ENCODE peak calls at places on chromosome 12, in nine cellular contexts. J is EH; C is NCI-H510A treated with DMSO at 0.1 percent for 48 hours; L is BE2C; Y is stimulated activated CD4-positive, alpha-beta T cell treated with anti-CD3 and anti-CD28 coated beads, Interleukin-2, amount 100 ng/mL, for 48 hours; K is cardiac muscle cell; B is PC-9; V is HT1080; R is M059J. Z is an unnamed sample.

GRCh38 chr12:132986001-132986884 is at the start of gene ZNF26:
- DNase-seq in L (peak; percentile 93), Y (peak; percentile 77), V (peak; percentile 94), J (peak; percentile 92), C (peak; percentile 93), R (peak; percentile 92), B (peak; percentile 81), K (peak; percentile 95), Z (peak; percentile 78)

GRCh38 chr12:6916426-6917200 is 2.2 kb downstream of the ENO2 start:
- DNase-seq in C (no peak), J (no peak), V (no peak), L (no peak), Y (no peak), B (no peak), R (no peak), K (no peak), Z (no peak)

GRCh38 chr12:122656298-122656697 is 46.9 kb downstream of the HCAR2 start:
- DNase-seq in K (no peak), V (no peak), J (no peak), B (no peak), L (no peak), R (no peak), Y (no peak), C (no peak), Z (no peak)

GRCh38 chr12:86600664-86601231 is 344.6 kb upstream of the MGAT4C start:
- DNase-seq in K (no peak), J (no peak), L (no peak), B (no peak), Y (no peak), R (no peak), V (no peak), C (no peak), Z (no peak)

GRCh38 chr12:58871557-58871956 is 48.7 kb downstream of the LRIG3 start:
- DNase-seq in J (peak; percentile 55), R (no peak), V (no peak), L (no peak), C (no peak), B (no peak), Y (no peak), K (no peak), Z (no peak)

GRCh38 chr12:126247936-126248335 is 1182.7 kb downstream of the AACS start:
- DNase-seq in B (no peak), R (no peak), J (no peak), K (no peak), Y (no peak), L (no peak), C (no peak), V (no peak), Z (no peak)

GRCh38 chr12:646303-647038 is 16.8 kb downstream of the NINJ2 start:
- DNase-seq in Y (no peak), V (no peak), B (no peak), K (no peak), J (no peak), R (no peak), C (no peak), L (no peak), Z (no peak)

GRCh38 chr12:113580437-113580836 is 108.8 kb upstream of the LHX5 start:
- DNase-seq in B (no peak), L (no peak), K (no peak), R (no peak), C (no peak), J (no peak), Y (no peak), V (no peak), Z (no peak)

GRCh38 chr12:18749381-18749957 is 11.6 kb downstream of the CAPZA3 start:
- DNase-seq in L (no peak), R (peak; percentile 6), V (no peak), C (no peak), B (no peak), J (peak; percentile 69), K (no peak), Y (no peak), Z (no peak)

GRCh38 chr12:122895757-122896636 is at the start of gene VPS37B:
- DNase-seq in Y (peak; percentile 81), J (peak; percentile 81), L (peak; percentile 85), B (peak; percentile 63), K (peak; percentile 77), C (peak; percentile 79), R (peak; percentile 76), V (peak; percentile 78), Z (peak; percentile 80)

GRCh38 chr12:1915082-1915968 is 3.1 kb downstream of the CACNA2D4 start:
- DNase-seq in B (no peak), K (no peak), V (no peak), J (no peak), L (no peak), R (no peak), Y (no peak), C (no peak), Z (no peak)

GRCh38 chr12:53974084-53975018 is at the start of gene HOTAIR:
- DNase-seq in R (peak; percentile 73), Y (no peak), B (no peak), L (peak; percentile 58), J (peak; percentile 75), K (no peak), C (no peak), V (no peak), Z (no peak)

GRCh38 chr12:2679816-2680675 is 114.7 kb upstream of the FKBP4 start:
- DNase-seq in B (no peak), C (no peak), J (no peak), L (no peak), K (no peak), Y (no peak), V (no peak), R (no peak), Z (no peak)

GRCh38 chr12:71664411-71665108 is 459 bp downstream of the THAP2 start:
- DNase-seq in V (no peak), K (no peak), B (no peak), J (peak; percentile 25), R (no peak), C (no peak), Y (no peak), L (no peak), Z (no peak)

GRCh38 chr12:117664169-117664568 is 302.7 kb upstream of the NOS1 start:
- DNase-seq in J (no peak), B (no peak), C (no peak), Y (no peak), L (no peak), R (no peak), V (no peak), K (no peak), Z (no peak)

GRCh38 chr12:75526655-75527511 is 15.5 kb upstream of the KRR1 start:
- DNase-seq in V (peak; percentile 76), C (peak; percentile 85), L (peak; percentile 23), B (peak; percentile 40), Y (peak; percentile 2), R (peak; percentile 48), K (peak; percentile 81), J (peak; percentile 68), Z (no peak)

GRCh38 chr12:47789141-47789540 is 16.1 kb downstream of the SLC48A1 start:
- DNase-seq in R (no peak), J (no peak), K (no peak), Y (no peak), V (no peak), B (no peak), L (no peak), C (no peak), Z (no peak)

GRCh38 chr12:30822385-30823139 is 67.8 kb upstream of the CAPRIN2 start:
- DNase-seq in J (peak; percentile 31), B (no peak), L (peak; percentile 24), K (peak; percentile 71), R (peak; percentile 49), V (peak; percentile 19), C (no peak), Y (no peak), Z (no peak)

GRCh38 chr12:101455685-101456084 is 19.5 kb upstream of the SPIC start:
- DNase-seq in Y (no peak), B (no peak), V (peak; percentile 28), K (no peak), J (no peak), R (no peak), C (no peak), L (no peak), Z (no peak)

GRCh38 chr12:122422769-122423257 is 344 bp upstream of the CLIP1 start:
- DNase-seq in K (no peak), C (no peak), Y (peak; percentile 39), B (peak; percentile 69), J (peak; percentile 68), R (peak; percentile 77), L (no peak), V (peak; percentile 62), Z (no peak)

GRCh38 chr12:3913278-3913677 is 40.1 kb upstream of the PARP11 start:
- DNase-seq in L (no peak), Y (no peak), J (no peak), B (no peak), C (no peak), V (no peak), R (no peak), K (no peak), Z (no peak)

GRCh38 chr12:54292931-54293241 is 7.9 kb downstream of the NFE2 start:
- DNase-seq in V (no peak), C (no peak), J (no peak), R (no peak), L (no peak), B (no peak), K (no peak), Y (no peak), Z (no peak)

GRCh38 chr12:56932146-56932545 is 2.1 kb downstream of the SDR9C7 start:
- DNase-seq in B (no peak), R (no peak), Y (no peak), C (no peak), K (no peak), L (no peak), V (no peak), J (no peak), Z (no peak)

GRCh38 chr12:56267443-56268071 is 815 bp downstream of the COQ10A start:
- DNase-seq in J (no peak), Y (no peak), L (no peak), B (no peak), V (no peak), K (peak; percentile 46), C (no peak), R (peak; percentile 13), Z (no peak)

GRCh38 chr12:51886021-51886710 is 1.7 kb upstream of the ANKRD33 start:
- DNase-seq in V (peak; percentile 96), J (peak; percentile 98), B (peak; percentile 46), Y (no peak), L (no peak), K (no peak), C (no peak), R (peak; percentile 88), Z (no peak)

GRCh38 chr12:21828111-21828775 is 53.7 kb upstream of the KCNJ8 start:
- DNase-seq in V (no peak), J (peak; percentile 77), C (no peak), R (no peak), Y (no peak), L (no peak), K (no peak), B (no peak), Z (no peak)

GRCh38 chr12:67320614-67321305 is 51.6 kb downstream of the CAND1 start:
- DNase-seq in J (no peak), Y (no peak), C (no peak), V (peak; percentile 24), L (no peak), R (peak; percentile 62), B (peak; percentile 41), K (no peak), Z (no peak)

GRCh38 chr12:75979181-75979580 is 52.4 kb downstream of the PHLDA1 start:
- DNase-seq in B (no peak), Y (no peak), V (peak; percentile 94), C (no peak), L (no peak), J (peak; percentile 76), K (no peak), R (peak; percentile 88), Z (no peak)

GRCh38 chr12:93173178-93173957 is 204.4 kb upstream of the NUDT4 start:
- DNase-seq in K (no peak), Y (no peak), V (peak; percentile 56), C (no peak), R (peak; percentile 90), J (peak; percentile 64), B (no peak), L (no peak), Z (no peak)

GRCh38 chr12:25100738-25101445 is 94.1 kb downstream of the DNAI7 start:
- DNase-seq in C (no peak), L (no peak), K (no peak), V (no peak), Y (no peak), R (no peak), B (no peak), J (no peak), Z (no peak)

GRCh38 chr12:116121453-116121871 is 156.0 kb downstream of the MED13L start:
- DNase-seq in R (no peak), L (no peak), Y (no peak), B (no peak), K (no peak), J (peak; percentile 50), C (no peak), V (no peak), Z (no peak)